ENCODE peak calls at places on chromosome 7, in seven cellular contexts. S is fibroblast of mammary gland, U is BJ, W is BE2C, C is ovary, M is hepatocyte, Y is left lung. Z is an unnamed sample.
A peak's percentile ranks its signal among the peaks of the same experiment; 100 is the strongest.

GRCh38 chr7:14739496-14740185 is 162.9 kb downstream of the DGKB start:
- DNase-seq in S (no peak), U (no peak), W (no peak), C (no peak), M (no peak), Y (no peak), Z (no peak)

GRCh38 chr7:71444130-71444529 is 312.2 kb downstream of the GALNT17 start:
- DNase-seq in S (no peak), U (no peak), W (no peak), C (no peak), M (no peak), Y (no peak), Z (no peak)

GRCh38 chr7:112199672-112200071 is 6.5 kb downstream of the DOCK4 start:
- DNase-seq in S (no peak), U (no peak), W (no peak), C (no peak), M (no peak), Y (no peak), Z (no peak)

GRCh38 chr7:20828947-20829346 is 42.3 kb upstream of the SP8 start:
- DNase-seq in S (no peak), U (no peak), W (no peak), C (no peak), M (no peak), Y (no peak), Z (no peak)

GRCh38 chr7:92925876-92926696 is 89.7 kb upstream of the CDK6 start:
- DNase-seq in S (no peak), U (no peak), W (no peak), C (no peak), M (peak; percentile 66), Y (no peak), Z (peak; percentile 8)

GRCh38 chr7:7178906-7179305 is 3.4 kb upstream of the C1GALT1 start:
- DNase-seq in S (peak; percentile 50), U (no peak), W (no peak), C (no peak), M (no peak), Y (no peak), Z (no peak)

GRCh38 chr7:83429493-83429892 is 219.4 kb downstream of the SEMA3E start:
- DNase-seq in S (no peak), U (no peak), W (no peak), C (no peak), M (no peak), Y (no peak), Z (no peak)

GRCh38 chr7:130037703-130038102 is 13.5 kb downstream of the ZC3HC1 start:
- DNase-seq in S (peak; percentile 16), U (no peak), W (no peak), C (no peak), M (peak; percentile 20), Y (no peak), Z (no peak)

GRCh38 chr7:103985565-103986126 is 3.8 kb downstream of the RELN start:
- DNase-seq in S (no peak), U (no peak), W (no peak), C (no peak), M (no peak), Y (no peak), Z (no peak)

GRCh38 chr7:2612445-2613112 is 19.2 kb upstream of the TTYH3 start:
- DNase-seq in S (no peak), U (no peak), W (no peak), C (no peak), M (no peak), Y (no peak), Z (no peak)

GRCh38 chr7:141123522-141123921 is 49.7 kb downstream of the TMEM178B start:
- DNase-seq in S (no peak), U (no peak), W (no peak), C (no peak), M (no peak), Y (no peak), Z (no peak)

GRCh38 chr7:10802526-10802925 is 171.1 kb upstream of the PHF14 start:
- DNase-seq in S (peak; percentile 92), U (no peak), W (no peak), C (no peak), M (no peak), Y (no peak), Z (peak; percentile 39)

GRCh38 chr7:130695840-130696239 is 9.5 kb upstream of the TSGA13 start:
- DNase-seq in S (peak; percentile 59), U (no peak), W (no peak), C (no peak), M (peak; percentile 23), Y (no peak), Z (no peak)

GRCh38 chr7:128442346-128442745 is 13.3 kb upstream of the HILPDA start:
- DNase-seq in S (no peak), U (no peak), W (no peak), C (no peak), M (no peak), Y (no peak), Z (no peak)

DNA sequence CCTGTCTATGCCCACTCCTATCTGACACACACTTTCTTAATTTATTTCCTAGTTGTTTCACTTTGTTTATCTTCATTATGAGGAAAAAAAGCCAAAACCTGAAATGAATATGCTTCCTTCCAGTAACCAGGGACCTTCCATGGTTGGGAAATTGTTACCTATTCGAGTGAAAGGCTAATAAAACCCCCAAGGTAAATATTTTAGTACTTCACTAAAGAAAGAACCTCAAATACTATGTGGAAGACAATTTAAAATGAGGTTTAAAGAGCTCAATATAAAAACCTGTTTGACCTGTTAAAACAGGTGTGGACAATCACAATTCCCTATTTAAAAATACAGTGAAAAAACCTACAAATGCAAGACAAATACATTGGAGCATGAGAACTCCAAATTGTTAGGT is 192.6 kb downstream of the CFTR start:
- DNase-seq in S (no peak), U (no peak), W (no peak), C (no peak), M (no peak), Y (no peak), Z (no peak)
- H3K4me3 ChIP-seq in S (no peak overlapping the region), U (no peak overlapping the region), W (no peak overlapping the region), C (no peak overlapping the region), M (no peak overlapping the region), Y (no peak overlapping the region), Z (no peak overlapping the region)

DNA sequence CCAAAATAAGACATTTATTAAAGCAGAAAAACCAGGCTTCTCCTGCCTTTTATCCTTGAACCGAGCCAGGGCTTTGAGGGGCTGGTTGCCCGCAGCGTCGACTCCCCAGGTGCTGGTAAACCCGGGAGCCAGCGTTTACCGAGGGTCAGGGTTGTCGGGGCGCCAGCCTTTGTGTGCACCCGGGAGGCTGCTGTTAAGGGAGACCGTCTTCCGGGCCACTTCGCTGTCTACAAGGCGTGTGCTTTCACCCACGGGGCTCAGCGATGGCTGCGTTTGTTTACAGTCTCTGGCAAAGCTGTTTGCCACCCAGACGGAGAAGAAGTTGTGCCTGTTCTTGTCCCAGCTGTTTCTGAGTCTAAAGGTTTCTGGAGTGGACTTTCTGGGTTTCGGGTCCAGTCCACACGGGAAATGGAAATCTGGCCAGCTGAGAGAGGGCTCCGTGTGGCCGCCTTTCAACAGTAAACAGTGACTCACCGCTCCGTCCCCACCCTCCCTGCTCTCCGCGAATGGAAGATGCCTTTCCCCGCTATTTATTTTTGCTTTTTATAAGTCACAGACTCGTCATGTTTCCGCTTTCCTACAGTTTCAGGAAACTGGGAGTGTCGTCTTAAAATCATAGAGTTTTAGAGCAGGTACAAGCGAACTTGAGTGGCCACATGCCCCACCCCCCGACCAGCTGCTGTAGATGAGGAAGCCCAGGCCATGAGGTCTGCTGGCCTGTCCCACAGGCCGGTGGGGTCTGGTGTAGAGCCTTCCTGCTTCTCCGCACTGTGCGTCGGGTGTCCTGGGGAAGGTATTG is 2.2 kb downstream of the MAFK start:
- DNase-seq in S (peak; percentile 94), U (peak; percentile 88), W (peak; percentile 24), C (peak; percentile 78), M (peak; percentile 93), Y (peak; percentile 90), Z (peak; percentile 75)
- H3K4me3 ChIP-seq in S (peak overlapping the region; percentile 59), U (peak overlapping the region; percentile 79), W (peak overlapping the region; percentile 29), C (peak overlapping the region; percentile 51), M (peak overlapping the region; percentile 38), Y (peak overlapping the region; percentile 56), Z (peak overlapping the region; percentile 56)

GRCh38 chr7:155806096-155806871 is 6.0 kb downstream of the SHH start:
- DNase-seq in S (no peak), U (no peak), W (no peak), C (no peak), M (no peak), Y (no peak), Z (no peak)
- H3K4me3 ChIP-seq in S (no peak overlapping the region), U (no peak overlapping the region), W (no peak overlapping the region), C (no peak overlapping the region), M (no peak overlapping the region), Y (peak overlapping the region; percentile 16), Z (peak overlapping the region; percentile 35)

DNA sequence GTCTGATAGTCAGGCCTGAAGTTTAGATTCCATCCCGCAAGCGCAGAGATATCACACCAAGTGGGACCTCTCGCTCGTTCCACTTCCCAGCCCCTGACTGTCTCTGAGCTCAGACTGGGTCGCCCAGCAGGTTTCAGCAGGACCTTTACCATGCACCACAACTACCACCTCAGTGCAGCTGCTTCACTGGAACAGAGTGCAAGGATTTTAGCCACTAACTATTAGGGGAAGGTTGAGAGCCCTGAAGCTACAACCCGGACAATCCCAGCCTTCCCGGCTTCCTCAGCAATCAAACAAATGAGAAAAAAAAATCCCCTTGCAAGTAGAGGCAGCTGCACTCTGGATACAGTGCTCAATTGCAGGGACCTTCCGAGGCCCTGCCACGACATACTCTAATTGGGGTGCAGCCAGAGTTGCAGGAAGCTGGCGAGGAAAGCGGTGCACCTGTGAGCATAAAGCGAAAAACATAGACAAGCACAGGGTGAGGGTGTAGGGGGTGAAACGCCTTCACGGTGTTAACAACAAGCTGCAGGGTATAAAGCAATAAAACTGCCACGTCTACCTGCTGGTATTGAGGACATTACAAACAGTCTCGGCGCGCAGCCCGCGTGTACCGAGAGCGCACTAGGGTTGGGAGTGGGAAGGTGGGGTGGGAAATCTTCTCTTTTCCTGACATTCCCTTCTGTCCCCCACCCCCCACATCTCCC is 2.6 kb upstream of the DLX6 start:
- DNase-seq in S (no peak), U (no peak), W (no peak), C (no peak), M (no peak), Y (no peak), Z (no peak)
- H3K4me3 ChIP-seq in S (no peak overlapping the region), U (no peak overlapping the region), W (no peak overlapping the region), C (no peak overlapping the region), M (no peak overlapping the region), Y (no peak overlapping the region), Z (no peak overlapping the region)

DNA sequence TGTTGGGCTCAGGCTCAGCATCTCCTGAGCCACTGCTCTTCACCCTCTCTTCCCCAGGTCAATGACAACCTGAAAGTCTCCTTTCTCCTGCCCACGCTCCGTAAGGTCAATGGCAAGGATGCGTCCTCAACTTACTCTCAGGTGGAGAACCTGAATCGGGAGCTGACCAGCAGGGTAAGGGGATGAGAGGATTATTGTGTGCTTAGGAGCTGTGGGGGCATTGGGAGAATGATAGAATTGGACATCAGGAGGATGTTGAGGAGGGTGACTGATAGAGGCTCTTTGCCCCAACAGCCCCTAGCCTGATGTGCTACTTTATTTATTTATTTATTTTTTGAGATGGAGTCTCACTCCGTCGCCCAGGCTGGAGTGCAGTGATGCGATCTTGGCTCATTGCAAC is 1.3 kb downstream of the LRWD1 start:
- DNase-seq in S (no peak), U (no peak), W (no peak), C (no peak), M (no peak), Y (no peak), Z (no peak)
- H3K4me3 ChIP-seq in S (no peak overlapping the region), U (no peak overlapping the region), W (peak overlapping the region; percentile 100), C (no peak overlapping the region), M (no peak overlapping the region), Y (no peak overlapping the region), Z (no peak overlapping the region)